ENCODE peak calls at places on chromosomes 16 and 17, in five cellular contexts. T, W, S, A and C are unnamed samples. For H3K4me1, the result is how much of the 10 kb centered on the place peaks cover.

GRCh38 chr16:27400751-27401620 is 988 bp upstream of the IL21R start:
- DNase-seq in T (peak), W (no peak), S (no peak), A (no peak), C (no peak)

GRCh38 chr16:29674188-29674587 is 4.8 kb upstream of the QPRT start:
- DNase-seq in T (peak), W (no peak), S (peak), A (no peak), C (peak)

GRCh38 chr17:45302649-45303173 is 14.1 kb downstream of the MAP3K14 start:
- DNase-seq in T (peak), W (no peak), S (no peak), A (no peak), C (peak)

GRCh38 chr16:48378836-48379235 is 6.4 kb downstream of the SIAH1 start:
- DNase-seq in T (no peak), W (no peak), S (no peak), A (no peak), C (no peak)

GRCh38 chr17:79633937-79634813 is 23.3 kb upstream of the RBFOX3 start:
- DNase-seq in T (no peak), W (no peak), S (peak), A (no peak), C (peak)

GRCh38 chr16:83533193-83533592 is 274.6 kb upstream of the HSBP1 start:
- DNase-seq in T (peak), W (no peak), S (no peak), A (no peak), C (no peak)

GRCh38 chr17:8254881-8255280 is 5.8 kb downstream of the PFAS start:
- DNase-seq in T (no peak), W (no peak), S (no peak), A (no peak), C (no peak)

GRCh38 chr17:75194879-75195278 is 10.6 kb upstream of the NUP85 start:
- DNase-seq in T (no peak), W (no peak), S (no peak), A (no peak), C (no peak)

GRCh38 chr17:3529817-3530741 is 27.5 kb downstream of the TRPV3 start:
- DNase-seq in T (no peak), W (no peak), S (no peak), A (peak), C (peak)

GRCh38 chr17:283911-284675 is 68.5 kb downstream of the RPH3AL start:
- DNase-seq in T (no peak), W (no peak), S (no peak), A (no peak), C (no peak)

GRCh38 chr16:9567674-9568073 is 476.2 kb downstream of the HAPSTR1 start:
- DNase-seq in T (no peak), W (no peak), S (no peak), A (no peak), C (no peak)

GRCh38 chr17:19533718-19534561 is at the start of gene SLC47A1:
- DNase-seq in T (no peak), W (no peak), S (no peak), A (no peak), C (peak)

GRCh38 chr17:66892286-66892685 is 57.4 kb downstream of the CACNG5 start:
- DNase-seq in T (no peak), W (no peak), S (no peak), A (no peak), C (no peak)

GRCh38 chr16:19384656-19385055 is 33.0 kb upstream of the TMC5 start:
- DNase-seq in T (no peak), W (peak), S (peak), A (no peak), C (no peak)

GRCh38 chr16:89395150-89396142 is 94.9 kb downstream of the ANKRD11 start:
- DNase-seq in T (peak), W (peak), S (peak), A (peak), C (peak)

GRCh38 chr16:89844739-89845339 is 16.6 kb downstream of the SPIRE2 start:
- DNase-seq in T (no peak), W (no peak), S (no peak), A (no peak), C (no peak)

GRCh38 chr16:35210681-35211433 is 1751.4 kb downstream of the TP53TG3F start:
- DNase-seq in T (no peak), W (no peak), S (no peak), A (no peak), C (no peak)

DNA sequence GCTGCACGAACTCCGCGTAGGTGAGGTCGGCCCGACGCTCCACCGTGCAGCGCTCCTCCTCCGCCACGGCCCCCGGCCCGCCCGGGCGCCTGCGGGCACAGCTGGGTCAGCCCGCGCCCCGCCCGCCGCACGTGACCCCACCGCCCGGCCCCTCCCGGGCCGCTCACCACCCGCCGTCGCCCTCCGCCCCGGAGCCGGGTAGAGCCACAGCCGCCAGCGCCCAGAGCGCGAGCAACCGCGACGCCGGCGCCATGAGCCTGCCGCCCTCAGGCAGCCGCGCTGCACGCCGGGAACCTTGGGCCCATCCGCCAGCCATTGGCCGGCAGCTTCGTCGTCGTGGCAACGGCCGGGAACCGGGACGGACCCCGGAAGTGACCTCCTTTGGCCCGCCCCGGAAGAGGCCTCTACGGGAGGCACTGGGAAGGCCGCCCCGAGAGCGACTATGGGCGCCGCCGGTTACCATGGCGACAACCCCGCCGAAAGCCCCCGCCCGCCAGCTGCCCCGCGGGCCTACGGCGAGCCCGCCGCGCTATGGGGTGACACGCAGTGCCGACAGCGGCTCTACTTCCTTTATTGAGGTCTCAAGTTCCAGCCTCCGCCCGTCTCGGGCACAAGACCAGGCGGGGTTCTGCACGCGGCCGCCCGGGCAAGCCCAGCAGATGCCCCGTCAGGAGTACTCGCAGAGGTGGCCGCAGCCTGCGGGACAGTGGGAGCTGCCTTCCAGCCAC is at the start of gene JMJD8:
- DNase-seq in T (peak), W (peak), S (peak), A (peak), C (peak)
- H3K4me1 ChIP-seq in T (under half), W (under half), S (under half), A (under half), C (under half)

GRCh38 chr17:42183741-42184711 is 1.2 kb downstream of the HCRT start:
- DNase-seq in T (peak), W (no peak), S (peak), A (peak), C (peak)
- TF ChIP-seq POLR2A in T (no peak), W (no peak), S (peak), A (peak), C (no peak)

GRCh38 chr17:49739662-49740271 is 24.2 kb downstream of the FAM117A start:
- DNase-seq in T (peak), W (peak), S (peak), A (peak), C (peak)

GRCh38 chr17:49742256-49742655 is 21.7 kb downstream of the FAM117A start:
- DNase-seq in T (peak), W (no peak), S (no peak), A (no peak), C (no peak)

GRCh38 chr17:49741009-49741691 is 22.8 kb downstream of the FAM117A start:
- DNase-seq in T (peak), W (no peak), S (no peak), A (no peak), C (peak)

GRCh38 chr17:49738456-49739163 is 25.3 kb downstream of the FAM117A start:
- DNase-seq in T (no peak), W (no peak), S (no peak), A (no peak), C (no peak)

GRCh38 chr17:49741692-49742076 is 22.2 kb downstream of the FAM117A start:
- DNase-seq in T (no peak), W (no peak), S (no peak), A (no peak), C (no peak)
- H3K4me1 ChIP-seq in T (under half), W (under half), S (under half), A (under half), C (under half)

GRCh38 chr16:85553436-85554113 is 59.5 kb upstream of the GSE1 start:
- DNase-seq in T (peak), W (no peak), S (peak), A (peak), C (peak)
- TF ChIP-seq POLR2A in T (no peak), W (no peak), S (peak), A (no peak), C (no peak)

GRCh38 chr16:75323928-75324327 is 72.5 kb upstream of the BCAR1 start:
- DNase-seq in T (no peak), W (no peak), S (no peak), A (no peak), C (no peak)

GRCh38 chr16:75326333-75326732 is 74.9 kb upstream of the BCAR1 start:
- DNase-seq in T (no peak), W (no peak), S (no peak), A (no peak), C (no peak)

GRCh38 chr16:75322706-75323105 is 71.3 kb upstream of the BCAR1 start:
- DNase-seq in T (peak), W (no peak), S (no peak), A (no peak), C (no peak)

GRCh38 chr16:75320435-75320834 is 69.0 kb upstream of the BCAR1 start:
- DNase-seq in T (no peak), W (no peak), S (no peak), A (no peak), C (no peak)

GRCh38 chr16:75323198-75323597 is 71.8 kb upstream of the BCAR1 start:
- DNase-seq in T (no peak), W (no peak), S (no peak), A (no peak), C (no peak)
- H3K4me1 ChIP-seq in T (under half), W (under half), S (under half), A (under half), C (under half)

GRCh38 chr17:81423698-81424071 is 28.4 kb downstream of the BAHCC1 start:
- DNase-seq in T (no peak), W (no peak), S (no peak), A (no peak), C (no peak)

GRCh38 chr17:81424151-81424550 is 28.9 kb downstream of the BAHCC1 start:
- DNase-seq in T (no peak), W (no peak), S (no peak), A (no peak), C (no peak)

GRCh38 chr17:81424613-81425017 is 29.4 kb downstream of the BAHCC1 start:
- DNase-seq in T (no peak), W (no peak), S (no peak), A (no peak), C (no peak)

GRCh38 chr17:81420769-81421462 is 25.7 kb downstream of the BAHCC1 start:
- DNase-seq in T (peak), W (peak), S (no peak), A (no peak), C (peak)

DNA sequence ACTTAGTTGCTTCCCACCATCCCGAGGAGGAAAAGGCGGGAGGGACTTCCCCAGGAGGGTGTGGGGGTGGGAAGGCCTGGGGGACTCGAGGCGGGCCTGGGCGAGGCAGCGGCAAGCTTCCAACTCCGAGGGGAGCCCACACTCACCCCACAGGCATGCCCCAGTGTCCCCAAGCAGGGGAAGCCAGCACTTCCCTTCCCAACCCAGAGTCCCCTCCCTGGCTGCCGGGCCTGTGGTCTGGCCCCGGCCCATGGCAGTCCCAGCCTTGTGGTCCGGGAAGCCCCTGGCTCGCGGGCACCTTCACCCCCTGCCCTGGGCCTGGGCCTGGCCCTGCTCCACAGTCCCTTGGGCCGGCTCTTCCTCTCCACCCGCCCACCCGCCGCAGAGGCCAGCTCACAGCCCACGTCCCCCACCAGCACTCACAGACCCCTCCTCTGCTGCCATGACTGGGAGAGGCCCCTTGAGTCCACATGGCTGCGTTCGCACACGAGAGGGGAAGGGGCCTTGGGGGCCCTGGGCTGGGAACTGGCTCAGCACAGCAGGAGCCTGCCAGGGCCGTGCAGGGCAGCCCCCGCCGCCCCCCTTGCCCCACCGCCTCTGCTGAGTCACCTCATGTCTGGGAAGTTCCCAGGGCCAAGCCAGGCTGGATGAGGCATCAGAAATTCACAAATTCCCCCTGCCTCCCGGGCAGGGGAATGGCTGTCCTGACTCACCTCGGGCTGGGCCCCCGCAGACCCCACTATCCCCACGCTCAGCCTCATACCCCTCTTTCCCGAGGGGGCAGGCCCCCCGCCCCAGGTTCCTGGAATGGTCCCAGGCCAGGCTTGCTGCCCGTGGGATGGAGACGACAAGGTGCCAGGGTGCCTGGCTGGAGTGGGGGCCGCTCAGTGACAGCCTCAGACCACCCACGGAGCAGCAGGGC is 27.8 kb downstream of the BAHCC1 start:
- DNase-seq in T (peak), W (peak), S (no peak), A (no peak), C (peak)
- TF ChIP-seq POLR2A in T (peak), W (no peak), S (no peak), A (no peak), C (no peak)

GRCh38 chr17:73973881-73974409 is 229.5 kb upstream of the RPL38 start:
- DNase-seq in T (no peak), W (no peak), S (no peak), A (no peak), C (no peak)

GRCh38 chr17:73974536-73974935 is 228.9 kb upstream of the RPL38 start:
- DNase-seq in T (no peak), W (no peak), S (no peak), A (no peak), C (no peak)

GRCh38 chr17:73972901-73973300 is 230.6 kb upstream of the RPL38 start:
- DNase-seq in T (no peak), W (no peak), S (no peak), A (no peak), C (no peak)

GRCh38 chr17:73976676-73977521 is 226.6 kb upstream of the RPL38 start:
- DNase-seq in T (no peak), W (no peak), S (no peak), A (no peak), C (no peak)

DNA sequence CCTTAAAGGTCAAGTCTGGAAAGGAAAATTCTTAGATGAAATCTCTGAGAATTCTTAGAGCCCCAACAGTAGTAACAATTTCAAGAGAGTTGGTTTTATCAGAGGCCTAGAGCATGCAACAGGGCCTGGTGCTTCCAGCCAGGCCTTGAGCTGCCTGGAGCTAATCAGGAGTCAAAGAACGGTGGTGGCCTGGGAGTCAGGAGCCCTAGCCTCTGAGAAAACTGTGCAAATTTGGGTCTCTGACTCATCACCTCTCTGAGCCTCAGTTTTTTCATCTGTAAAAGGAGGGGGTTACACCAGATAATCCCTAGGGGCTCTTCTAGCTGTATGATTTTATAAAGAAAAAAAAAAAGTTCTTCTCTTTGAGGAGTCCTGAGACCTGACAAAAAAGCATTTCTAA is 227.3 kb upstream of the RPL38 start:
- DNase-seq in T (no peak), W (no peak), S (no peak), A (no peak), C (no peak)
- H3K4me1 ChIP-seq in T (under half), W (under half), S (under half), A (under half), C (under half)

GRCh38 chr17:49079840-49080663 is 52.5 kb upstream of the B4GALNT2 start:
- DNase-seq in T (no peak), W (no peak), S (no peak), A (no peak), C (no peak)

GRCh38 chr17:49078248-49078647 is 54.3 kb upstream of the B4GALNT2 start:
- DNase-seq in T (no peak), W (no peak), S (no peak), A (no peak), C (no peak)

GRCh38 chr17:49074851-49075540 is 57.6 kb upstream of the B4GALNT2 start:
- DNase-seq in T (no peak), W (no peak), S (no peak), A (no peak), C (no peak)

GRCh38 chr17:49071106-49071505 is 61.5 kb upstream of the B4GALNT2 start:
- DNase-seq in T (peak), W (no peak), S (no peak), A (no peak), C (no peak)

GRCh38 chr17:49076575-49077384 is 55.8 kb upstream of the B4GALNT2 start:
- DNase-seq in T (peak), W (no peak), S (no peak), A (no peak), C (no peak)
- TF ChIP-seq POLR2A in T (no peak), W (no peak), S (no peak), A (no peak), C (no peak)